ENCODE peak calls at places on chromosomes 5 and 9, in nine cellular contexts. One of them, this sample, is unnamed.

GRCh38 chr5:153998010-153998409 is 40.7 kb downstream of the FAM114A2 start:
- DNase-seq in lower lobe of right lung: no peak
- DNase-seq in stimulated activated CD4-positive, alpha-beta T cell treated with anti-CD3 and anti-CD28 coated beads, Interleukin-4, amount 100 ng/mL, for 1 hour: no peak
- DNase-seq in Daoy: no peak
- DNase-seq in CD4-positive, alpha-beta memory T cell: no peak
- DNase-seq in NCI-H345: no peak
- DNase-seq in glomerular endothelial cell: no peak
- DNase-seq in NCI-H2081: no peak
- DNase-seq in fibroblast of gingiva: no peak
- DNase-seq in this sample: no peak

GRCh38 chr9:79687131-79687447 is 115.3 kb downstream of the TLE4 start:
- DNase-seq in lower lobe of right lung: no peak
- DNase-seq in NCI-H345: no peak
- DNase-seq in glomerular endothelial cell: no peak
- DNase-seq in CD4-positive, alpha-beta memory T cell: peak
- DNase-seq in NCI-H2081: no peak
- DNase-seq in stimulated activated CD4-positive, alpha-beta T cell treated with anti-CD3 and anti-CD28 coated beads, Interleukin-4, amount 100 ng/mL, for 1 hour: no peak
- DNase-seq in fibroblast of gingiva: peak
- DNase-seq in Daoy: peak
- DNase-seq in this sample: no peak

GRCh38 chr5:66436721-66437120 is 159.5 kb upstream of the MAST4 start:
- DNase-seq in NCI-H345: no peak
- DNase-seq in lower lobe of right lung: no peak
- DNase-seq in NCI-H2081: no peak
- DNase-seq in CD4-positive, alpha-beta memory T cell: no peak
- DNase-seq in fibroblast of gingiva: no peak
- DNase-seq in Daoy: no peak
- DNase-seq in glomerular endothelial cell: no peak
- DNase-seq in stimulated activated CD4-positive, alpha-beta T cell treated with anti-CD3 and anti-CD28 coated beads, Interleukin-4, amount 100 ng/mL, for 1 hour: no peak
- DNase-seq in this sample: peak

GRCh38 chr5:84255318-84255717 is 129.4 kb downstream of the EDIL3 start:
- DNase-seq in Daoy: peak
- DNase-seq in NCI-H345: no peak
- DNase-seq in lower lobe of right lung: no peak
- DNase-seq in glomerular endothelial cell: no peak
- DNase-seq in CD4-positive, alpha-beta memory T cell: no peak
- DNase-seq in NCI-H2081: no peak
- DNase-seq in stimulated activated CD4-positive, alpha-beta T cell treated with anti-CD3 and anti-CD28 coated beads, Interleukin-4, amount 100 ng/mL, for 1 hour: no peak
- DNase-seq in fibroblast of gingiva: peak
- DNase-seq in this sample: no peak

GRCh38 chr9:93301911-93302525 is 118.1 kb downstream of the WNK2 start:
- DNase-seq in NCI-H2081: no peak
- DNase-seq in Daoy: no peak
- DNase-seq in glomerular endothelial cell: no peak
- DNase-seq in lower lobe of right lung: peak
- DNase-seq in NCI-H345: no peak
- DNase-seq in CD4-positive, alpha-beta memory T cell: no peak
- DNase-seq in stimulated activated CD4-positive, alpha-beta T cell treated with anti-CD3 and anti-CD28 coated beads, Interleukin-4, amount 100 ng/mL, for 1 hour: no peak
- DNase-seq in fibroblast of gingiva: no peak
- DNase-seq in this sample: peak

GRCh38 chr5:138946241-138946623 is 71.1 kb upstream of the LRRTM2 start:
- DNase-seq in glomerular endothelial cell: no peak
- DNase-seq in lower lobe of right lung: no peak
- DNase-seq in stimulated activated CD4-positive, alpha-beta T cell treated with anti-CD3 and anti-CD28 coated beads, Interleukin-4, amount 100 ng/mL, for 1 hour: no peak
- DNase-seq in NCI-H2081: no peak
- DNase-seq in CD4-positive, alpha-beta memory T cell: no peak
- DNase-seq in Daoy: no peak
- DNase-seq in fibroblast of gingiva: no peak
- DNase-seq in NCI-H345: no peak
- DNase-seq in this sample: no peak

GRCh38 chr5:92401492-92401891 is 1018.4 kb upstream of the ARRDC3 start:
- DNase-seq in NCI-H345: peak
- DNase-seq in fibroblast of gingiva: peak
- DNase-seq in stimulated activated CD4-positive, alpha-beta T cell treated with anti-CD3 and anti-CD28 coated beads, Interleukin-4, amount 100 ng/mL, for 1 hour: no peak
- DNase-seq in NCI-H2081: peak
- DNase-seq in CD4-positive, alpha-beta memory T cell: no peak
- DNase-seq in glomerular endothelial cell: no peak
- DNase-seq in Daoy: peak
- DNase-seq in lower lobe of right lung: no peak
- DNase-seq in this sample: no peak

GRCh38 chr5:150642567-150642927 is 2.1 kb downstream of the SYNPO start:
- DNase-seq in fibroblast of gingiva: peak
- DNase-seq in glomerular endothelial cell: no peak
- DNase-seq in NCI-H2081: no peak
- DNase-seq in lower lobe of right lung: peak
- DNase-seq in stimulated activated CD4-positive, alpha-beta T cell treated with anti-CD3 and anti-CD28 coated beads, Interleukin-4, amount 100 ng/mL, for 1 hour: no peak
- DNase-seq in NCI-H345: no peak
- DNase-seq in CD4-positive, alpha-beta memory T cell: no peak
- DNase-seq in Daoy: peak
- DNase-seq in this sample: peak

GRCh38 chr9:117720555-117720954 is 16.4 kb downstream of the TLR4 start:
- DNase-seq in CD4-positive, alpha-beta memory T cell: no peak
- DNase-seq in NCI-H345: no peak
- DNase-seq in Daoy: no peak
- DNase-seq in NCI-H2081: no peak
- DNase-seq in fibroblast of gingiva: peak
- DNase-seq in glomerular endothelial cell: no peak
- DNase-seq in stimulated activated CD4-positive, alpha-beta T cell treated with anti-CD3 and anti-CD28 coated beads, Interleukin-4, amount 100 ng/mL, for 1 hour: no peak
- DNase-seq in lower lobe of right lung: no peak
- DNase-seq in this sample: no peak